ENCODE peak calls at places on chromosome 20, in ten cellular contexts. H, O, Y, F, D, I, P, C, A and Q are unnamed samples.

GRCh38 chr20:63004607-63005211 is 2.1 kb downstream of the BHLHE23 start:
- DNase-seq in D (no peak), Y (no peak), A (no peak), I (no peak), O (no peak), P (no peak), H (no peak), C (no peak), F (no peak), Q (no peak)

GRCh38 chr20:33687370-33687915 is 1.3 kb upstream of the E2F1 start:
- DNase-seq in Y (no peak), I (peak), P (no peak), D (no peak), O (no peak), H (no peak), C (no peak), F (no peak), A (no peak), Q (no peak)

GRCh38 chr20:25158043-25158442 is 37.5 kb upstream of the ENTPD6 start:
- DNase-seq in I (no peak), O (no peak), P (no peak), H (no peak), Y (no peak), D (no peak), F (no peak), A (no peak), C (no peak), Q (no peak)

GRCh38 chr20:1949306-1949705 is 44.6 kb downstream of the PDYN start:
- DNase-seq in C (no peak), Y (no peak), A (no peak), F (no peak), O (no peak), H (no peak), P (no peak), D (no peak), I (no peak), Q (no peak)

GRCh38 chr20:17504326-17504897 is 26.8 kb downstream of the BFSP1 start:
- DNase-seq in I (no peak), C (no peak), H (peak), F (no peak), P (no peak), O (no peak), D (no peak), Y (no peak), A (no peak), Q (no peak)

GRCh38 chr20:50146732-50147662 is 6.5 kb downstream of the PEDS1 start:
- DNase-seq in D (peak), C (no peak), A (no peak), F (peak), I (no peak), Y (peak), O (peak), H (no peak), P (peak), Q (peak)

GRCh38 chr20:61613885-61614284 is 361.8 kb downstream of the CDH4 start:
- DNase-seq in P (no peak), H (no peak), D (no peak), Y (no peak), O (no peak), F (no peak), C (no peak), I (no peak), A (no peak), Q (no peak)

GRCh38 chr20:33262658-33263065 is 20.4 kb upstream of the BPIFB1 start:
- DNase-seq in Y (peak), O (no peak), H (no peak), D (peak), I (peak), F (peak), P (peak), A (peak), C (peak), Q (peak)

GRCh38 chr20:32888636-32889035 is 29.9 kb downstream of the EFCAB8 start:
- DNase-seq in D (no peak), C (no peak), A (no peak), F (no peak), I (no peak), H (no peak), P (no peak), Y (no peak), O (no peak), Q (no peak)

GRCh38 chr20:59300341-59301081 is at the start of gene EDN3:
- DNase-seq in O (no peak), F (no peak), H (no peak), I (peak), P (no peak), Y (no peak), D (no peak), A (no peak), C (no peak), Q (no peak)

GRCh38 chr20:6886065-6886729 is 118.7 kb downstream of the BMP2 start:
- DNase-seq in C (no peak), P (no peak), D (no peak), A (no peak), I (no peak), O (no peak), F (peak), Y (peak), H (no peak), Q (peak)

GRCh38 chr20:58703765-58704331 is 11.2 kb downstream of the NPEPL1 start:
- DNase-seq in A (no peak), Y (no peak), D (no peak), O (no peak), I (no peak), F (no peak), H (no peak), P (no peak), C (no peak), Q (no peak)

GRCh38 chr20:3818155-3819151 is 1.9 kb upstream of the AP5S1 start:
- DNase-seq in H (peak), P (peak), A (no peak), D (peak), Y (peak), I (peak), O (no peak), F (peak), C (peak), Q (peak)

GRCh38 chr20:45611054-45611453 is 18.5 kb upstream of the WFDC10A start:
- DNase-seq in C (peak), O (no peak), P (no peak), D (peak), A (no peak), Y (no peak), I (no peak), H (no peak), F (peak), Q (peak)

GRCh38 chr20:19308151-19308550 is 95.7 kb downstream of the SLC24A3 start:
- DNase-seq in H (no peak), Y (no peak), P (no peak), A (no peak), F (no peak), C (no peak), O (no peak), I (no peak), D (no peak), Q (no peak)

GRCh38 chr20:63767886-63768285 is 28.3 kb downstream of the SLC2A4RG start:
- DNase-seq in C (no peak), Y (no peak), O (no peak), H (no peak), I (no peak), F (no peak), D (no peak), A (no peak), P (no peak), Q (no peak)

GRCh38 chr20:3740600-3741301 is 8.3 kb downstream of the HSPA12B start:
- DNase-seq in Y (no peak), A (no peak), H (no peak), O (no peak), I (no peak), C (no peak), D (no peak), F (no peak), P (no peak), Q (no peak)